ENCODE peak calls at places on chromosomes 1 and 21, in eight cellular contexts. F, Q, A, P, C, E, R and X are unnamed samples.

GRCh38 chr1:184635347-184636155 is 119.1 kb downstream of the EDEM3 start:
- DNase-seq in C (no peak), A (no peak), P (no peak), E (no peak), R (no peak), Q (no peak), F (no peak), X (no peak)

GRCh38 chr1:209364716-209365115 is 218.8 kb upstream of the CAMK1G start:
- DNase-seq in E (no peak), F (no peak), C (no peak), P (no peak), A (no peak), R (no peak), Q (no peak), X (no peak)

GRCh38 chr1:230851291-230851691 is 17.0 kb downstream of the C1orf198 start:
- DNase-seq in P (no peak), Q (no peak), F (no peak), E (no peak), C (no peak), A (no peak), R (no peak), X (no peak)

GRCh38 chr1:160971618-160972056 is 17.0 kb upstream of the ITLN2 start:
- DNase-seq in Q (no peak), R (no peak), F (peak), E (no peak), C (no peak), A (no peak), P (no peak), X (no peak)

GRCh38 chr1:228471762-228472398 is 15.3 kb upstream of the RNF187 start:
- DNase-seq in E (peak), A (no peak), F (no peak), Q (no peak), R (no peak), P (no peak), C (no peak), X (no peak)

GRCh38 chr21:33943293-33943692 is 27.7 kb upstream of the ATP5PO start:
- DNase-seq in E (no peak), R (no peak), Q (no peak), F (no peak), P (peak), A (no peak), C (no peak), X (no peak)

GRCh38 chr1:18154431-18155194 is 47.0 kb downstream of the IGSF21 start:
- DNase-seq in A (no peak), E (no peak), F (no peak), R (no peak), Q (no peak), P (no peak), C (no peak), X (no peak)

GRCh38 chr1:8222789-8223188 is 95.1 kb upstream of the SLC45A1 start:
- DNase-seq in R (no peak), Q (no peak), P (no peak), F (no peak), A (no peak), E (no peak), C (no peak), X (no peak)

GRCh38 chr1:46131093-46131492 is 1.3 kb downstream of the PIK3R3 start:
- DNase-seq in R (no peak), E (no peak), C (no peak), P (no peak), F (no peak), A (no peak), Q (no peak), X (no peak)

GRCh38 chr21:32088471-32088870 is 190.4 kb downstream of the MIS18A start:
- DNase-seq in R (no peak), F (no peak), C (no peak), Q (no peak), P (no peak), E (no peak), A (no peak), X (no peak)

GRCh38 chr1:94095744-94096469 is 25.0 kb downstream of the ABCA4 start:
- DNase-seq in Q (no peak), C (no peak), R (no peak), P (no peak), F (no peak), A (no peak), E (no peak), X (peak)

GRCh38 chr1:61441723-61442262 is 283.1 kb downstream of the TM2D1 start:
- DNase-seq in R (no peak), F (no peak), C (no peak), P (no peak), A (peak), E (no peak), Q (no peak), X (peak)

GRCh38 chr21:16522512-16522911 is 792.7 kb downstream of the USP25 start:
- DNase-seq in E (no peak), Q (no peak), C (no peak), A (peak), F (no peak), P (no peak), R (no peak), X (no peak)

GRCh38 chr1:65108025-65108692 is 39.8 kb upstream of the AK4 start:
- DNase-seq in E (no peak), F (no peak), P (no peak), Q (no peak), R (no peak), A (no peak), C (no peak), X (no peak)

GRCh38 chr1:3132685-3133084 is 63.7 kb downstream of the PRDM16 start:
- DNase-seq in A (no peak), C (no peak), F (no peak), Q (no peak), R (no peak), P (no peak), E (no peak), X (no peak)

GRCh38 chr1:156078728-156079127 is 3.5 kb downstream of the MEX3A start:
- DNase-seq in P (no peak), F (no peak), A (no peak), C (no peak), E (no peak), Q (no peak), R (no peak), X (no peak)

GRCh38 chr1:19384113-19384512 is 72.0 kb downstream of the SLC66A1 start:
- DNase-seq in A (no peak), F (no peak), R (no peak), C (no peak), P (no peak), E (no peak), Q (no peak), X (peak)

GRCh38 chr1:174877208-174877673 is 122.5 kb upstream of the CACYBP start:
- DNase-seq in A (peak), Q (no peak), R (no peak), E (no peak), F (no peak), P (peak), C (no peak), X (no peak)

GRCh38 chr21:45995686-45996179 is 14.2 kb downstream of the COL6A1 start:
- DNase-seq in R (no peak), F (no peak), Q (peak), A (no peak), C (no peak), P (no peak), E (no peak), X (no peak)

GRCh38 chr1:7657287-7658126 is 113.6 kb upstream of the VAMP3 start:
- DNase-seq in A (no peak), C (no peak), P (no peak), F (no peak), Q (no peak), R (no peak), E (no peak), X (no peak)

GRCh38 chr1:201500670-201501120 is 6.2 kb downstream of the CSRP1 start:
- DNase-seq in F (no peak), R (no peak), Q (no peak), P (no peak), C (no peak), A (no peak), E (no peak), X (no peak)

GRCh38 chr1:16180291-16180824 is 24.5 kb upstream of the EPHA2 start:
- DNase-seq in Q (peak), P (no peak), C (no peak), F (no peak), E (no peak), R (no peak), A (peak), X (no peak)

GRCh38 chr1:63317007-63317813 is 5.2 kb upstream of the FOXD3 start:
- DNase-seq in E (peak), A (no peak), F (no peak), C (no peak), P (peak), R (peak), Q (peak), X (no peak)

GRCh38 chr1:192104852-192105251 is 53.4 kb upstream of the RGS18 start:
- DNase-seq in A (peak), R (peak), Q (no peak), F (no peak), C (no peak), E (no peak), P (no peak), X (no peak)

GRCh38 chr21:46066843-46067331 is 31.0 kb upstream of the COL6A2 start:
- DNase-seq in C (no peak), F (no peak), E (no peak), Q (peak), P (no peak), A (no peak), R (no peak), X (no peak)

GRCh38 chr1:218480137-218480536 is 135.0 kb downstream of the TGFB2 start:
- DNase-seq in A (peak), C (no peak), P (no peak), Q (no peak), E (no peak), F (no peak), R (peak), X (no peak)